ENCODE peak calls at places on chromosomes 13 and 19, in six cellular contexts. V is hypothalamus, L is NCI-H446 treated with DMSO at 0.1 percent for 48 hours, A is DMS153, I is EL, C is ecto neural progenitor cell. R is an unnamed sample.

GRCh38 chr13:94351292-94352000 is 128.0 kb downstream of the DCT start:
- DNase-seq in V (no peak), L (no peak), A (no peak), I (peak), C (no peak), R (no peak)

GRCh38 chr13:45295536-45295935 is 45.4 kb downstream of the TPT1 start:
- DNase-seq in V (no peak), L (no peak), A (no peak), I (no peak), C (no peak), R (no peak)

GRCh38 chr13:109844396-109844795 is 58.0 kb upstream of the IRS2 start:
- DNase-seq in V (no peak), L (no peak), A (no peak), I (peak), C (no peak), R (no peak)

GRCh38 chr19:4374451-4375163 is 25.7 kb downstream of the SH3GL1 start:
- DNase-seq in V (peak), L (no peak), A (no peak), I (peak), C (no peak), R (no peak)

GRCh38 chr19:38266070-38266469 is 1.7 kb downstream of the SPINT2 start:
- DNase-seq in V (no peak), L (no peak), A (no peak), I (no peak), C (no peak), R (no peak)

GRCh38 chr13:87814444-87814843 is 143.3 kb downstream of the SLITRK5 start:
- DNase-seq in V (no peak), L (no peak), A (no peak), I (no peak), C (no peak), R (no peak)

GRCh38 chr13:40103864-40104263 is 448.4 kb downstream of the COG6 start:
- DNase-seq in V (no peak), L (no peak), A (no peak), I (no peak), C (no peak), R (no peak)

GRCh38 chr19:54206831-54207177 is 6.1 kb downstream of the RPS9 start:
- DNase-seq in V (no peak), L (no peak), A (no peak), I (no peak), C (no peak), R (no peak)

GRCh38 chr13:65606622-65607021 is 1623.5 kb downstream of the PCDH9 start:
- DNase-seq in V (no peak), L (no peak), A (no peak), I (peak), C (no peak), R (no peak)

GRCh38 chr13:36839281-36839680 is 20.3 kb downstream of the RFXAP start:
- DNase-seq in V (no peak), L (no peak), A (no peak), I (no peak), C (no peak), R (no peak)

GRCh38 chr13:41985788-41986508 is 25.0 kb upstream of the VWA8 start:
- DNase-seq in V (no peak), L (no peak), A (no peak), I (peak), C (no peak), R (no peak)

GRCh38 chr13:68938639-68939038 is 1169.0 kb upstream of the ATXN8OS start:
- DNase-seq in V (no peak), L (no peak), A (no peak), I (no peak), C (no peak), R (no peak)

GRCh38 chr19:45866400-45867176 is 2.5 kb downstream of the FOXA3 start:
- DNase-seq in V (no peak), L (no peak), A (no peak), I (no peak), C (no peak), R (no peak)

GRCh38 chr13:73416093-73416492 is 357.3 kb downstream of the KLF5 start:
- DNase-seq in V (no peak), L (no peak), A (no peak), I (peak), C (no peak), R (no peak)

GRCh38 chr13:51728972-51729371 is 75.0 kb downstream of the DHRS12 start:
- DNase-seq in V (no peak), L (no peak), A (no peak), I (peak), C (no peak), R (no peak)

GRCh38 chr13:81304121-81304659 is 963.3 kb upstream of the SPRY2 start:
- DNase-seq in V (no peak), L (no peak), A (no peak), I (no peak), C (no peak), R (no peak)

GRCh38 chr19:13553880-13554400 is 47.7 kb upstream of the CACNA1A start:
- DNase-seq in V (no peak), L (no peak), A (no peak), I (no peak), C (no peak), R (no peak)

GRCh38 chr13:79434578-79434977 is 28.5 kb upstream of the RBM26 start:
- DNase-seq in V (no peak), L (no peak), A (no peak), I (peak), C (no peak), R (no peak)

GRCh38 chr13:29771247-29771646 is 79.2 kb downstream of the UBL3 start:
- DNase-seq in V (no peak), L (no peak), A (peak), I (peak), C (no peak), R (no peak)